ENCODE peak calls at places on chromosome 2, in ten cellular contexts. E is AG09309; N is NB4; B is pancreas; O is Peyer's patch; J is CD8-positive, alpha-beta T cell; G is B cell; C is brain microvascular endothelial cell; S is WTC11; W is fibroblast of lung. Q is an unnamed sample.

GRCh38 chr2:219912530-219912929 is 285.1 kb downstream of the SLC4A3 start:
- DNase-seq in E (peak; percentile 14), N (no peak), B (no peak), O (no peak), J (no peak), G (no peak), C (peak; percentile 46), S (no peak), W (peak; percentile 59), Q (no peak)

GRCh38 chr2:106847366-106847765 is 38.6 kb downstream of the ST6GAL2 start:
- DNase-seq in E (no peak), N (no peak), B (no peak), O (no peak), J (no peak), G (no peak), C (no peak), S (no peak), W (no peak), Q (no peak)

GRCh38 chr2:235561450-235561849 is 67.6 kb downstream of the AGAP1 start:
- DNase-seq in E (no peak), N (no peak), B (no peak), O (no peak), J (no peak), G (no peak), C (no peak), S (no peak), W (no peak), Q (no peak)

GRCh38 chr2:28398101-28398834 is 5.6 kb downstream of the FOSL2 start:
- DNase-seq in E (no peak), N (no peak), B (no peak), O (no peak), J (no peak), G (no peak), C (peak; percentile 38), S (no peak), W (peak; percentile 55), Q (peak; percentile 61)

GRCh38 chr2:2843969-2844548 is 513.0 kb upstream of the MYT1L start:
- DNase-seq in E (no peak), N (peak; percentile 12), B (no peak), O (no peak), J (no peak), G (no peak), C (no peak), S (peak; percentile 35), W (no peak), Q (no peak)

GRCh38 chr2:168699834-168700417 is 102.5 kb upstream of the NOSTRIN start:
- DNase-seq in E (no peak), N (no peak), B (peak; percentile 26), O (peak; percentile 44), J (no peak), G (no peak), C (peak; percentile 58), S (no peak), W (peak; percentile 98), Q (no peak)

GRCh38 chr2:23460228-23460627 is 75.2 kb downstream of the KLHL29 start:
- DNase-seq in E (no peak), N (peak; percentile 38), B (no peak), O (no peak), J (no peak), G (no peak), C (peak; percentile 39), S (no peak), W (peak; percentile 48), Q (peak; percentile 6)

GRCh38 chr2:112181571-112182290 is 43.5 kb downstream of the FBLN7 start:
- DNase-seq in E (no peak), N (no peak), B (no peak), O (peak; percentile 35), J (no peak), G (peak; percentile 28), C (no peak), S (peak; percentile 73), W (no peak), Q (no peak)

GRCh38 chr2:212536385-212537310 is 2.0 kb downstream of the ERBB4 start:
- DNase-seq in E (no peak), N (no peak), B (peak; percentile 14), O (no peak), J (no peak), G (no peak), C (no peak), S (peak; percentile 47), W (no peak), Q (no peak)

GRCh38 chr2:128514555-128514955 is 195.9 kb upstream of the HS6ST1 start:
- DNase-seq in E (no peak), N (no peak), B (no peak), O (no peak), J (no peak), G (no peak), C (no peak), S (no peak), W (no peak), Q (no peak)

GRCh38 chr2:218319813-218320360 is 27.6 kb upstream of the TMBIM1 start:
- DNase-seq in E (no peak), N (peak; percentile 37), B (no peak), O (no peak), J (no peak), G (no peak), C (no peak), S (no peak), W (no peak), Q (no peak)

GRCh38 chr2:96147593-96148201 is 2.5 kb upstream of the DUSP2 start:
- DNase-seq in E (no peak), N (no peak), B (peak; percentile 26), O (peak; percentile 21), J (no peak), G (peak; percentile 31), C (no peak), S (no peak), W (no peak), Q (no peak)

GRCh38 chr2:241728627-241729026 is 5.8 kb upstream of the D2HGDH start:
- DNase-seq in E (no peak), N (no peak), B (no peak), O (no peak), J (no peak), G (no peak), C (no peak), S (no peak), W (no peak), Q (no peak)

DNA sequence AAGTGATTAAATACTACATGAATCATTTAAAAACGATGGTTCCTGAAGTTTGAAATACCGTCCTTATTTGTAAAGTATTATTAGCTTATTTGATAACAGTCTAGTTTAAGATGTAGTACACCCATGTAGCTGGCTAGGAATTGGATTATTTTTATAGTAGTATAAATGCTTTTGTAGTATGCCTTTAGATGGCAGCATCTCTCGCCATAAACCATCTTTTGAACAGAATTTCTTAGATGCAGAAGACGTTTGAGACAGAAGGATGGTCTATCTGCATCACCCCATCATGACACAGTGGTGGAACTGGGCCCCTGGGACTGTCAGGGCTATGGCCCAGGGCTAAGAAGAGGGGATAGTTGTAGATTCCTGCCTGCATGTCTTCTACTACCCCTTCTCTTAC is 152.7 kb downstream of the WDSUB1 start:
- DNase-seq in E (no peak), N (peak; percentile 27), B (no peak), O (no peak), J (no peak), G (no peak), C (peak; percentile 59), S (no peak), W (peak; percentile 36), Q (no peak)
- TF ChIP-seq CTCF in E (peak; percentile 39), N (no peak), B (no peak), O (no peak), J (no peak), G (peak; percentile 11), C (peak; percentile 35), S (no peak), W (peak; percentile 24), Q (no peak)

GRCh38 chr2:125681576-125681975 is 974.4 kb upstream of the GYPC start:
- DNase-seq in E (no peak), N (no peak), B (no peak), O (no peak), J (no peak), G (no peak), C (no peak), S (no peak), W (no peak), Q (no peak)

GRCh38 chr2:125680809-125681208 is 975.1 kb upstream of the GYPC start:
- DNase-seq in E (no peak), N (no peak), B (no peak), O (no peak), J (no peak), G (no peak), C (no peak), S (no peak), W (no peak), Q (no peak)

GRCh38 chr2:125684256-125684655 is 971.7 kb upstream of the GYPC start:
- DNase-seq in E (no peak), N (no peak), B (no peak), O (no peak), J (no peak), G (no peak), C (no peak), S (no peak), W (no peak), Q (no peak)

GRCh38 chr2:125681976-125682805 is 973.8 kb upstream of the GYPC start:
- DNase-seq in E (no peak), N (no peak), B (no peak), O (no peak), J (no peak), G (no peak), C (no peak), S (no peak), W (no peak), Q (no peak)

GRCh38 chr2:125684932-125685331 is 971.0 kb upstream of the GYPC start:
- DNase-seq in E (no peak), N (no peak), B (no peak), O (no peak), J (no peak), G (no peak), C (no peak), S (no peak), W (no peak), Q (no peak)
- TF ChIP-seq CTCF in E (no peak), N (no peak), B (no peak), O (no peak), J (no peak), G (no peak), C (no peak), S (no peak), W (no peak), Q (no peak)

GRCh38 chr2:174465327-174465726 is 21.5 kb downstream of the GPR155 start:
- DNase-seq in E (no peak), N (no peak), B (no peak), O (no peak), J (no peak), G (no peak), C (no peak), S (peak; percentile 56), W (peak; percentile 6), Q (no peak)
- TF ChIP-seq CTCF in E (no peak), N (no peak), B (no peak), O (no peak), J (no peak), G (no peak), C (no peak), S (no peak), W (no peak), Q (peak; percentile 22)

DNA sequence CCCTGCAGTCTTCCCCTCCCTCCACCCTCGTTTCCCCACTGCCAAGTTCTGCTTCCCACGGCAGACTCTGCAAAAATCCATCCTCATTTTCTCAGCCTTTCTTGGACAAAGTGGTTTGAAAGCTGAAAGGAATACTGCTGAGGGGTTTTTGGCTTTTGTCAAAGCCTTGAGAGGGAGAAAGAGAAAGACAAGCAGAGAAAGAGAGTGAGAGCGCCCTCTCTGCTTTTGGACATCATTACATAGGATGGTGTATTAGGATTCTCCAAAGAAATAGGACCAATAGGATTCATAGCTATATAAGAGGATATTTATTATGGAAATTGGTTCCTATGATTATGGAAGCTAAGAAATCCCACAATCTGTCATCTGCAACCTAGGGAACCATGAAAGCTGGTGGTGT is 455.9 kb upstream of the SOX11 start:
- DNase-seq in E (no peak), N (no peak), B (no peak), O (no peak), J (no peak), G (no peak), C (no peak), S (no peak), W (no peak), Q (no peak)
- TF ChIP-seq CTCF in E (no peak), N (no peak), B (no peak), O (no peak), J (no peak), G (no peak), C (peak; percentile 33), S (no peak), W (no peak), Q (no peak)